ENCODE peak calls at places on chromosome 17, in seven cellular contexts. C, B, H, T, E, A and O are unnamed samples. For H3K9me3, the result is how much of the 10 kb centered on the place peaks cover.

GRCh38 chr17:72185571-72185970 is 64.8 kb downstream of the SOX9 start:
- DNase-seq in C (no peak), B (no peak), H (no peak), T (no peak), E (no peak), A (no peak), O (no peak)

GRCh38 chr17:83008526-83008925 is 70.9 kb upstream of the METRNL start:
- DNase-seq in C (no peak), B (no peak), H (no peak), T (no peak), E (no peak), A (no peak), O (no peak)

GRCh38 chr17:49707246-49707607 is 537 bp downstream of the SLC35B1 start:
- DNase-seq in C (no peak), B (no peak), H (no peak), T (no peak), E (peak), A (no peak), O (peak)

GRCh38 chr17:74096456-74096855 is 107.0 kb upstream of the RPL38 start:
- DNase-seq in C (no peak), B (no peak), H (no peak), T (no peak), E (no peak), A (no peak), O (no peak)

GRCh38 chr17:75764711-75765421 is at the start of gene GALK1:
- DNase-seq in C (peak), B (peak), H (peak), T (no peak), E (peak), A (no peak), O (peak)

GRCh38 chr17:17749025-17749772 is 67.9 kb downstream of the RAI1 start:
- DNase-seq in C (no peak), B (no peak), H (no peak), T (no peak), E (no peak), A (no peak), O (no peak)

GRCh38 chr17:51103050-51103449 is 17.6 kb downstream of the SPAG9 start:
- DNase-seq in C (no peak), B (no peak), H (no peak), T (no peak), E (no peak), A (no peak), O (no peak)

GRCh38 chr17:62804822-62805221 is 3.3 kb downstream of the MARCHF10 start:
- DNase-seq in C (no peak), B (no peak), H (no peak), T (no peak), E (peak), A (no peak), O (peak)

GRCh38 chr17:4136373-4136772 is 6.5 kb downstream of the ZZEF1 start:
- DNase-seq in C (no peak), B (no peak), H (no peak), T (no peak), E (no peak), A (no peak), O (no peak)

GRCh38 chr17:73342057-73342522 is 30.3 kb upstream of the CDC42EP4 start:
- DNase-seq in C (no peak), B (peak), H (peak), T (peak), E (peak), A (no peak), O (peak)

GRCh38 chr17:60439501-60439900 is 17.2 kb downstream of the CHCT1 start:
- DNase-seq in C (no peak), B (no peak), H (no peak), T (no peak), E (peak), A (no peak), O (peak)

GRCh38 chr17:80851277-80851925 is 140.2 kb upstream of the CHMP6 start:
- DNase-seq in C (no peak), B (no peak), H (no peak), T (no peak), E (peak), A (no peak), O (no peak)
- H3K4me3 ChIP-seq in C (no peak), B (no peak), H (no peak), T (no peak), E (no peak), A (no peak), O (no peak)

GRCh38 chr17:43917348-43918025 is 10.2 kb upstream of the MPP2 start:
- DNase-seq in C (peak), B (no peak), H (no peak), T (no peak), E (peak), A (no peak), O (no peak)
- H3K9ac ChIP-seq in C (no peak), B (no peak), H (no peak), T (no peak), E (no peak), A (no peak), O (no peak)

DNA sequence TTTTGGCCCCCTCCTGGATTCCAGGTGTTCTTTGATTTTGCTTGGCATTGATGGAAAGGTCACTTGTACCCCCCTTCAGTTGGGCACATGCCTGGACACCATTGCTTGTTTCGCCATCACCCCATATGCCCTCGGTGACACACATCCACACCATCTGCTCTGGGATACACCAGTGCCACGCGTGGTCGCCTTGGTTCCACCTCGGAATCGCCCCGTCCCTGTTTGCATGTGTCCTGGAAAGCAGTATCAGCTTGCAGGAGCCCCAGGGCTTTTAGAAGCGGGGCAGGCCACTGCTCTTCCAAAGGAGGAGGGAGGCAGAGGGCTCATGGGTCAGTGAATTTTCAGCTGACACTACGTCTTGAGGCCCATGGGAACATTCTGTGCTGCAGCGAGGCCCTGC is 607.9 kb downstream of the KCNJ18 start:
- DNase-seq in C (no peak), B (no peak), H (no peak), T (no peak), E (no peak), A (no peak), O (no peak)
- H3K9me3 ChIP-seq in C (under half), B (under half), H (under half), T (under half), E (under half), A (under half), O (under half)

GRCh38 chr17:7476951-7477350 is 2.5 kb downstream of the ZBTB4 start:
- DNase-seq in C (no peak), B (no peak), H (no peak), T (no peak), E (no peak), A (no peak), O (no peak)
- H3K4me3 ChIP-seq in C (peak), B (peak), H (no peak), T (no peak), E (no peak), A (no peak), O (peak)

GRCh38 chr17:14121952-14122351 is 52.6 kb downstream of the COX10 start:
- DNase-seq in C (no peak), B (no peak), H (no peak), T (no peak), E (peak), A (no peak), O (no peak)
- H3K9ac ChIP-seq in C (no peak), B (no peak), H (no peak), T (no peak), E (no peak), A (no peak), O (no peak)

DNA sequence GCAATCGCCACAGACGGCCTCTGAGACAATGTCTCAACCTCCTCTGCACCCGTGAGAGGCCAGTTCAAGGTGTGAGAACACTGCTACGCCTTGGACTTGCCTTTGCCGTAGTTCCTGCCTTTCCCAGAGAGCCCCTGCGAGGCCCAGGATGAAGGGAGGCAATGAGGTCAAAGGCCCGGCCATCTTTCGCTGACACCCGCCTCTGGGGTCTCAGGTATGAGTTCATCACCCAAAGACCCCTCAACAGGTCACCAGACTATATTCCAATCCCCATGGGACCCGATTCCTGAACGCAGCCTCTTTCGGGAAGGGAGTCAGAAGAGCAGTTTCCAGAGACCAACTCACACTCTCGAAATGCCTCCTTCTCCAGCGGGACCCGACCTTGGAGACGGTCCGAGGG is 573.5 kb downstream of the KCNJ18 start:
- DNase-seq in C (no peak), B (no peak), H (no peak), T (no peak), E (no peak), A (no peak), O (no peak)
- H3K9me3 ChIP-seq in C (under half), B (under half), H (under half), T (under half), E (under half), A (under half), O (under half)

GRCh38 chr17:39223907-39224777 is 1.6 kb downstream of the STAC2 start:
- DNase-seq in C (no peak), B (no peak), H (no peak), T (no peak), E (no peak), A (no peak), O (no peak)
- H3K4me3 ChIP-seq in C (no peak), B (no peak), H (peak), T (peak), E (no peak), A (no peak), O (no peak)

GRCh38 chr17:42517516-42517915 is 18.5 kb upstream of the NAGLU start:
- DNase-seq in C (peak), B (no peak), H (peak), T (no peak), E (peak), A (peak), O (peak)
- H3K9ac ChIP-seq in C (peak), B (no peak), H (no peak), T (no peak), E (peak), A (peak), O (peak)

GRCh38 chr17:15123593-15124590 is 141.2 kb downstream of the PMP22 start:
- DNase-seq in C (no peak), B (no peak), H (no peak), T (no peak), E (no peak), A (no peak), O (peak)

GRCh38 chr17:15122857-15123256 is 142.3 kb downstream of the PMP22 start:
- DNase-seq in C (no peak), B (no peak), H (no peak), T (no peak), E (no peak), A (no peak), O (peak)

GRCh38 chr17:15121426-15121825 is 143.7 kb downstream of the PMP22 start:
- DNase-seq in C (no peak), B (no peak), H (no peak), T (no peak), E (no peak), A (no peak), O (peak)

GRCh38 chr17:15124746-15125145 is 140.4 kb downstream of the PMP22 start:
- DNase-seq in C (no peak), B (no peak), H (no peak), T (no peak), E (no peak), A (no peak), O (peak)

DNA sequence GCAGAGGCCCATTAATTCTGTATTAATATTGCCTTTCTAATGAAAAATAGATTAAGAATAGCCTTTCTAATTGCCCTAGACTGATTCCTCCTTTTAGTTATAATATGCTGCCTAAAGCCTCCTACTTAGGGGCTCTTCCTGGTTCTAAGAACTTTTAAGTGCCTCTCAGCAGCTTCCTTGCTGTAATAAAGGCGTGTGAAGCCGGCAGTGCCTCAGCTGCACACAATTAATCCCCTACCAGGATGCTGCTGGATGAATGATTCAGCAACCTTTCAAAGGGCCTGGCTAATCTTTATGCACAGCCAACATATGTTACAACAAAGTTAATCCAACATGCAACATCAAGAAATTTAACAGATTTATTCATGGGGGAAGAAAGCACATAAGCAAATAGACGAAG is 145.2 kb downstream of the PMP22 start:
- DNase-seq in C (no peak), B (no peak), H (peak), T (no peak), E (no peak), A (no peak), O (peak)
- H3K9me3 ChIP-seq in C (under half), B (under half), H (under half), T (under half), E (under half), A (under half), O (under half)